ENCODE peak calls at places on chromosomes 4 and X, in four cellular contexts. R is A549, W is tibial nerve, D is suprapubic skin. M is an unnamed sample.

GRCh38 chr4:139454111-139454600 is at the start of gene RAB33B:
- DNase-seq in R (no peak), W (peak; percentile 85), D (peak; percentile 95), M (no peak)

GRCh38 chr4:184815046-184815877 is 10.5 kb downstream of the ACSL1 start:
- DNase-seq in R (no peak), W (peak; percentile 48), D (peak; percentile 78), M (peak; percentile 78)

GRCh38 chr4:155914782-155915181 is 11.3 kb downstream of the TDO2 start:
- DNase-seq in R (no peak), W (no peak), D (no peak), M (no peak)

GRCh38 chr4:188824553-188824952 is 685.3 kb downstream of the TRIML1 start:
- DNase-seq in R (no peak), W (no peak), D (no peak), M (no peak)

GRCh38 chr4:15451866-15452765 is 17.6 kb upstream of the CC2D2A start:
- DNase-seq in R (peak; percentile 35), W (no peak), D (no peak), M (no peak)

GRCh38 chrX:132614297-132614696 is 125.5 kb upstream of the MBNL3 start:
- DNase-seq in R (peak; percentile 2), W (no peak), D (no peak), M (no peak)

GRCh38 chr4:82833696-82834313 is 35.2 kb upstream of the SCD5 start:
- DNase-seq in R (peak; percentile 33), W (no peak), D (no peak), M (peak; percentile 27)

GRCh38 chr4:8101213-8101781 is 57.3 kb downstream of the ABLIM2 start:
- DNase-seq in R (peak; percentile 55), W (peak; percentile 83), D (no peak), M (peak; percentile 84)

GRCh38 chr4:79852305-79852730 is 220.7 kb downstream of the ANTXR2 start:
- DNase-seq in R (peak; percentile 4), W (no peak), D (no peak), M (peak; percentile 9)

DNA sequence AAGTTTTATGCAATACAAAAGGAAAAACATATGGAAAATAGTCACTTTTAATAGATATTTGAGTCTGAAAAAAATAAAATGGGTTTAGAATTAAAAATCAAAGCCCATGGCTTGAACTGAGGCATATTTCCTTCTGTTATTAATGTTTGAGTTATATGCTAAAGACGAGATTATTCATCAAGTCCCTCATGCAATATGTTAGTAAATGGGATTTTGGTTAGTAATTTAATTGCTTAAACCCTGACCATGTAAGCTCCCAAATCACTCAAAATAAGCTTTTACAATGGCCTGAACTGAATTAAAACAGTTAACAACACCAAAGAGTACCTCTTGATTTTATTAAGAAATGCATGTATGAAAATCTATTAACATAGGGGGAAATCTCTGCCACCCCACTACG is 12.1 kb downstream of the UNC5C start:
- DNase-seq in R (no peak), W (no peak), D (no peak), M (no peak)
- H3K4me3 ChIP-seq in R (no peak overlapping the region), W (no peak overlapping the region), D (no peak overlapping the region), M (no peak overlapping the region)

GRCh38 chr4:118920247-118920646 is 31.6 kb downstream of the SYNPO2 start:
- DNase-seq in R (no peak), W (no peak), D (no peak), M (no peak)
- TF ChIP-seq EP300 in R (no peak), W (no peak), D (no peak), M (no peak)

GRCh38 chr4:109801099-109801789 is 555 bp downstream of the CFI start:
- DNase-seq in R (no peak), W (no peak), D (no peak), M (no peak)
- H3K4me3 ChIP-seq in R (no peak overlapping the region), W (peak overlapping the region; percentile 33), D (peak overlapping the region; percentile 8), M (no peak overlapping the region)

GRCh38 chrX:150547511-150548115 is 20.8 kb upstream of the MTM1 start:
- DNase-seq in R (peak; percentile 48), W (peak; percentile 39), D (peak; percentile 81), M (peak; percentile 68)
- TF ChIP-seq EP300 in R (no peak), W (no peak), D (no peak), M (no peak)

GRCh38 chrX:115362334-115363095 is 73.0 kb downstream of the LUZP4 start:
- DNase-seq in R (no peak), W (no peak), D (no peak), M (no peak)

GRCh38 chrX:115367455-115367854 is 77.9 kb downstream of the LUZP4 start:
- DNase-seq in R (no peak), W (no peak), D (no peak), M (no peak)

GRCh38 chrX:115364625-115365024 is 75.1 kb downstream of the LUZP4 start:
- DNase-seq in R (no peak), W (no peak), D (no peak), M (no peak)

GRCh38 chrX:115367956-115368355 is 78.4 kb downstream of the LUZP4 start:
- DNase-seq in R (peak; percentile 5), W (no peak), D (no peak), M (no peak)

GRCh38 chrX:115366535-115366934 is 77.0 kb downstream of the LUZP4 start:
- DNase-seq in R (no peak), W (no peak), D (no peak), M (no peak)
- H3K4me3 ChIP-seq in R (no peak overlapping the region), W (no peak overlapping the region), D (no peak overlapping the region), M (no peak overlapping the region)

DNA sequence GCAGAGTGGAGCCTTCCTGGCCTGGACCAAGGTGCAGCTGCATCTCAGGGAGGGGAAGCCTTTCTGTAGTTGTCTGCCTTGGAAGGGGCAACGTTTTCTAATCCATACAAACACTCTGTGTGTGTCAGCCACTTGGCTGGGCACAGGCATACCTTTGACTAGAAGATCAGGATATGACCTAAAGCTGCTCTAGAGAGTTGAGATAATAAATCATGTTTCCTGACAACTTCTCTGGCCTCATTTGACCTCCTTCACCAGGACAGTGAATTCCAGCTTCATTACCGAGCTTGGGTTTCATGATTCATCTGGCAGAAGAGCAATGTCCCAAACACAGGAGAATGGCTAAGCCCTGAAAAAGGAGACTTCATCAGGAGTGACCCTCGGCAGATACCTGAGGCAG is 89.6 kb upstream of the KIT start:
- DNase-seq in R (no peak), W (no peak), D (no peak), M (no peak)
- TF ChIP-seq EP300 in R (no peak), W (no peak), D (no peak), M (no peak)

GRCh38 chrX:9677098-9677739 is 88.4 kb downstream of the GPR143 start:
- DNase-seq in R (no peak), W (no peak), D (no peak), M (peak; percentile 59)
- H3K4me3 ChIP-seq in R (no peak overlapping the region), W (no peak overlapping the region), D (no peak overlapping the region), M (no peak overlapping the region)

DNA sequence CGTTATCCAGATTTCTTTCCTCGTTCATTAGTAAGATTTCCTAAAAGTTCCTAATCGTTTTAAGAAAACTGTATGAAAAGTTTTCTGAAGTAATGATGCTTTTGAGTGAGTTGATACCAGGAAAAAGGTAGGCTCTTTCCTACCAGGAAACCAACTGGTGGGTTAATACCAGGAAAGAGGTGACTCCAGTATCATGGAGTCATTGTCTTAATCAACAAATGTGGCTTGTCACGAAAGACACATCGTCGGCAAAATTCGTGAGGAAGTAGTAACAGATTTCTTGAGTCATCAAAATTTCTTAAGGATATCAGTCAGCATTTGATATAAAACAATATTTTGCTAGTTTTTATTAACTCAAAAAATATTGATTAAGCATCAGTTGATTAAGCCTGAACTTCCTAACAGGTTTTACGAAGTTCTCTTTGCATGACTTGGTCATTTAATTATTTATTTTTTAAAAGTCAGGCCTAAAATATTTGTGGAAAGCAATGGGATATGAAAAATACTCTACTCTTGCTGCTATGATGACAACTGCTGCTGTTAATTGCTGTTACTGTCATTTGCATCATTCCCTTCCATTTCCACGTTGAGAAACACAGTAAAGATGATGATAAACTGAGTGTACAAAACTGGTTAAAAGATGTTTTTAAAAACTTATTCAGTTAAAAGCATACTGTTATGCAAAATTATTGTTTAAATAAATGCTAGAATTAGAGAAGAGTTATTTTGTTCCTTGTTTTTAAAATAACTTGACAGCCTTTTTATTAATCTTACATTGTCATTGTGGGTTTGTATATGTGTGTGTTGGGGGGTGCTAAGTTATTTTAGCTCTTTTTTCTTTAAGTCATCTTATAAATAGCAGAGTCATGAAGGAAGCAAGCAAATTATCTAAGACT is 3.2 kb upstream of the PPBP start:
- DNase-seq in R (no peak), W (no peak), D (no peak), M (no peak)
- TF ChIP-seq EP300 in R (no peak), W (no peak), D (no peak), M (no peak)

GRCh38 chrX:50430917-50431316 is 39.7 kb downstream of the DGKK start:
- DNase-seq in R (no peak), W (no peak), D (no peak), M (no peak)
- H3K4me3 ChIP-seq in R (no peak overlapping the region), W (no peak overlapping the region), D (no peak overlapping the region), M (no peak overlapping the region)